ENCODE peak calls at places on chromosomes 13 and 19, in ten cellular contexts. D is K562, E is ovary, J is lower leg skin, F is left ventricle myocardium inferior, U is heart left ventricle, L is psoas muscle, I is osteocyte, B is WERI-Rb-1, K is AG04449. C is an unnamed sample.

GRCh38 chr19:24140099-24140498 is 53.1 kb downstream of the ZNF254 start:
- DNase-seq in D (peak; percentile 9), E (no peak), J (no peak), F (no peak), U (no peak), L (no peak), I (no peak), B (no peak), K (no peak), C (no peak)

GRCh38 chr13:45292176-45292575 is 48.8 kb downstream of the TPT1 start:
- DNase-seq in D (no peak), E (no peak), J (peak; percentile 13), F (no peak), U (no peak), L (no peak), I (no peak), B (no peak), K (no peak), C (peak; percentile 7)

GRCh38 chr19:18683955-18684641 is 618 bp downstream of the CRTC1 start:
- DNase-seq in D (no peak), E (no peak), J (no peak), F (no peak), U (no peak), L (no peak), I (no peak), B (no peak), K (no peak), C (no peak)

GRCh38 chr19:41265376-41266153 is 1.4 kb downstream of the HNRNPUL1 start:
- DNase-seq in D (peak; percentile 44), E (no peak), J (no peak), F (no peak), U (no peak), L (no peak), I (no peak), B (no peak), K (no peak), C (no peak)

GRCh38 chr13:24693862-24694471 is 13.8 kb downstream of the ATP12A start:
- DNase-seq in D (peak; percentile 64), E (no peak), J (no peak), F (no peak), U (no peak), L (no peak), I (no peak), B (peak; percentile 92), K (no peak), C (no peak)

GRCh38 chr19:58181902-58182576 is 822 bp upstream of the ZNF274 start:
- DNase-seq in D (peak; percentile 84), E (no peak), J (no peak), F (peak; percentile 29), U (peak; percentile 52), L (peak; percentile 19), I (no peak), B (peak; percentile 72), K (no peak), C (no peak)

GRCh38 chr19:45753548-45753947 is 15.5 kb downstream of the SIX5 start:
- DNase-seq in D (peak; percentile 44), E (no peak), J (no peak), F (no peak), U (no peak), L (no peak), I (no peak), B (peak; percentile 49), K (no peak), C (no peak)

GRCh38 chr19:10356431-10356830 is 17.0 kb upstream of the ICAM3 start:
- DNase-seq in D (no peak), E (no peak), J (no peak), F (no peak), U (no peak), L (no peak), I (no peak), B (no peak), K (no peak), C (no peak)

GRCh38 chr19:55304279-55304978 is 20.6 kb downstream of the BRSK1 start:
- DNase-seq in D (peak; percentile 86), E (peak; percentile 61), J (no peak), F (no peak), U (no peak), L (no peak), I (no peak), B (peak; percentile 67), K (no peak), C (no peak)

GRCh38 chr13:113794764-113795173 is 35.7 kb downstream of the TMEM255B start:
- DNase-seq in D (no peak), E (peak; percentile 25), J (peak; percentile 82), F (no peak), U (peak; percentile 11), L (no peak), I (no peak), B (no peak), K (no peak), C (no peak)

GRCh38 chr13:103903790-103904189 is 837.6 kb upstream of the SLC10A2 start:
- DNase-seq in D (no peak), E (no peak), J (no peak), F (no peak), U (no peak), L (no peak), I (no peak), B (no peak), K (no peak), C (no peak)

GRCh38 chr13:103895835-103896520 is 829.8 kb upstream of the SLC10A2 start:
- DNase-seq in D (no peak), E (no peak), J (no peak), F (no peak), U (no peak), L (no peak), I (no peak), B (no peak), K (no peak), C (no peak)

GRCh38 chr13:103898481-103898880 is 832.3 kb upstream of the SLC10A2 start:
- DNase-seq in D (no peak), E (no peak), J (no peak), F (no peak), U (no peak), L (no peak), I (no peak), B (peak; percentile 25), K (no peak), C (no peak)
- TF ChIP-seq CTCF in D (no peak), E (no peak), J (no peak), F (no peak), U (no peak), L (no peak), I (no peak), B (peak; percentile 43), K (no peak), C (no peak)

GRCh38 chr19:4267901-4268815 is 10.9 kb upstream of the SHD start:
- DNase-seq in D (no peak), E (no peak), J (no peak), F (no peak), U (no peak), L (no peak), I (no peak), B (no peak), K (no peak), C (no peak)
- TF ChIP-seq CTCF in D (no peak), E (no peak), J (no peak), F (peak; percentile 27), U (no peak), L (no peak), I (no peak), B (no peak), K (no peak), C (no peak)

GRCh38 chr13:70385852-70386251 is 277.6 kb upstream of the KLHL1 start:
- DNase-seq in D (no peak), E (no peak), J (no peak), F (no peak), U (no peak), L (no peak), I (no peak), B (no peak), K (no peak), C (no peak)

GRCh38 chr13:70388935-70389334 is 280.7 kb upstream of the KLHL1 start:
- DNase-seq in D (no peak), E (no peak), J (no peak), F (no peak), U (no peak), L (no peak), I (no peak), B (no peak), K (no peak), C (no peak)

GRCh38 chr13:70384156-70384555 is 275.9 kb upstream of the KLHL1 start:
- DNase-seq in D (no peak), E (no peak), J (no peak), F (no peak), U (no peak), L (no peak), I (no peak), B (no peak), K (no peak), C (no peak)

GRCh38 chr13:70390064-70390463 is 281.8 kb upstream of the KLHL1 start:
- DNase-seq in D (no peak), E (no peak), J (no peak), F (no peak), U (no peak), L (no peak), I (no peak), B (no peak), K (no peak), C (no peak)

DNA sequence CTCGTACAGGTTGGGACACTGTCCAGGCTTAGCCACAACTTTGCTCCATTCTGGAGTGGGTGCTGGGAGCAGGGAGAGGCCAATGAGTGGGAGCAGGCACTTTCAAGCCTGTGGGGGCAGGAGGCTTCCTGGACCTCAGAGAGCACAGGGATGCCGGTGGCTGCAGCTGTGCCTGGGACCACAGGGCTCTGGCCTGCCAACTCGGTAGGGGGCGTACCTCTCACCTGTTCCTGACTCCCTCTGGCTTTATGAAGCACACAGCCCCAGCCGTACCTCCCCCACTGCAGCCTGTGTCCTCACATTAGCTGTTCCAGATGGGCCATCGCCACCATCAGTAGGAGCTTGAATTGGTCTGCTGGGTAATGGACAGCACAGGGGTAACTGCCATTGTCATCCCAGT is 278.7 kb upstream of the KLHL1 start:
- DNase-seq in D (no peak), E (no peak), J (no peak), F (no peak), U (no peak), L (no peak), I (no peak), B (no peak), K (no peak), C (no peak)
- TF ChIP-seq CTCF in D (no peak), E (no peak), J (no peak), F (no peak), U (no peak), L (no peak), I (no peak), B (no peak), K (no peak), C (no peak)

GRCh38 chr13:33816912-33817311 is 1.0 kb upstream of the RFC3 start:
- DNase-seq in D (no peak), E (no peak), J (no peak), F (no peak), U (no peak), L (no peak), I (no peak), B (no peak), K (no peak), C (no peak)

GRCh38 chr13:33815011-33815550 is 2.9 kb upstream of the RFC3 start:
- DNase-seq in D (no peak), E (no peak), J (no peak), F (no peak), U (no peak), L (no peak), I (no peak), B (no peak), K (no peak), C (no peak)

GRCh38 chr13:33817513-33817842 is 471 bp upstream of the RFC3 start:
- DNase-seq in D (no peak), E (no peak), J (no peak), F (no peak), U (no peak), L (no peak), I (no peak), B (no peak), K (no peak), C (no peak)

GRCh38 chr13:33817843-33818661 is at the start of gene RFC3:
- DNase-seq in D (peak; percentile 94), E (peak; percentile 96), J (peak; percentile 98), F (peak; percentile 95), U (peak; percentile 96), L (peak; percentile 93), I (peak; percentile 97), B (peak; percentile 94), K (peak; percentile 59), C (peak; percentile 95)
- TF ChIP-seq CTCF in D (no peak), E (no peak), J (no peak), F (no peak), U (no peak), L (no peak), I (no peak), B (no peak), K (no peak), C (no peak)